ENCODE peak calls at places on chromosomes 7 and 10, in seven cellular contexts. One of them, this sample, is unnamed.

GRCh38 chr7:141242568-141242967 is 168.7 kb downstream of the TMEM178B start:
- DNase-seq in fibroblast of the aortic adventitia: no peak
- DNase-seq in cardiac muscle cell: no peak
- DNase-seq in ovary: no peak
- DNase-seq in heart left ventricle: no peak
- DNase-seq in GM23338: no peak
- DNase-seq in NB4: no peak
- DNase-seq in this sample: no peak

GRCh38 chr7:91632948-91633519 is 247.5 kb downstream of the MTERF1 start:
- DNase-seq in heart left ventricle: no peak
- DNase-seq in cardiac muscle cell: no peak
- DNase-seq in fibroblast of the aortic adventitia: no peak
- DNase-seq in NB4: no peak
- DNase-seq in ovary: no peak
- DNase-seq in GM23338: no peak
- DNase-seq in this sample: no peak

GRCh38 chr10:22335204-22335956 is 9.9 kb upstream of the SPAG6 start:
- DNase-seq in heart left ventricle: peak; percentile 65
- DNase-seq in fibroblast of the aortic adventitia: peak; percentile 56
- DNase-seq in ovary: peak; percentile 31
- DNase-seq in NB4: no peak
- DNase-seq in GM23338: peak; percentile 78
- DNase-seq in cardiac muscle cell: peak; percentile 70
- DNase-seq in this sample: no peak

GRCh38 chr10:79159141-79159619 is 90.4 kb downstream of the ZMIZ1 start:
- DNase-seq in NB4: no peak
- DNase-seq in heart left ventricle: peak; percentile 68
- DNase-seq in GM23338: no peak
- DNase-seq in cardiac muscle cell: peak; percentile 76
- DNase-seq in ovary: no peak
- DNase-seq in fibroblast of the aortic adventitia: peak; percentile 76
- DNase-seq in this sample: no peak

GRCh38 chr7:111026806-111027205 is 64.1 kb upstream of the LRRN3 start:
- DNase-seq in cardiac muscle cell: no peak
- DNase-seq in heart left ventricle: no peak
- DNase-seq in GM23338: no peak
- DNase-seq in ovary: no peak
- DNase-seq in NB4: no peak
- DNase-seq in fibroblast of the aortic adventitia: no peak
- DNase-seq in this sample: no peak

GRCh38 chr10:126226988-126227761 is 161.1 kb downstream of the ADAM12 start:
- DNase-seq in cardiac muscle cell: no peak
- DNase-seq in NB4: no peak
- DNase-seq in heart left ventricle: no peak
- DNase-seq in GM23338: no peak
- DNase-seq in fibroblast of the aortic adventitia: no peak
- DNase-seq in ovary: no peak
- DNase-seq in this sample: no peak

GRCh38 chr10:29146311-29146710 is 142.6 kb upstream of the LYZL1 start:
- DNase-seq in fibroblast of the aortic adventitia: no peak
- DNase-seq in NB4: no peak
- DNase-seq in GM23338: no peak
- DNase-seq in heart left ventricle: no peak
- DNase-seq in cardiac muscle cell: no peak
- DNase-seq in ovary: no peak
- DNase-seq in this sample: no peak

GRCh38 chr7:157466473-157467261 is 129.9 kb downstream of the DNAJB6 start:
- DNase-seq in NB4: no peak
- DNase-seq in GM23338: no peak
- DNase-seq in heart left ventricle: no peak
- DNase-seq in fibroblast of the aortic adventitia: no peak
- DNase-seq in ovary: no peak
- DNase-seq in cardiac muscle cell: no peak
- DNase-seq in this sample: no peak

GRCh38 chr7:74466196-74466813 is 12.6 kb downstream of the GTF2IRD1 start:
- DNase-seq in GM23338: no peak
- DNase-seq in heart left ventricle: no peak
- DNase-seq in NB4: no peak
- DNase-seq in cardiac muscle cell: no peak
- DNase-seq in ovary: no peak
- DNase-seq in fibroblast of the aortic adventitia: no peak
- DNase-seq in this sample: no peak

GRCh38 chr7:55083206-55083605 is 64.4 kb downstream of the EGFR start:
- DNase-seq in ovary: no peak
- DNase-seq in GM23338: no peak
- DNase-seq in cardiac muscle cell: no peak
- DNase-seq in fibroblast of the aortic adventitia: peak; percentile 13
- DNase-seq in NB4: no peak
- DNase-seq in heart left ventricle: no peak
- DNase-seq in this sample: no peak

GRCh38 chr7:55085511-55086412 is 66.9 kb downstream of the EGFR start:
- DNase-seq in NB4: no peak
- DNase-seq in ovary: no peak
- DNase-seq in GM23338: no peak
- DNase-seq in fibroblast of the aortic adventitia: no peak
- DNase-seq in cardiac muscle cell: no peak
- DNase-seq in heart left ventricle: no peak
- DNase-seq in this sample: no peak

GRCh38 chr7:55087521-55087961 is 68.7 kb downstream of the EGFR start:
- DNase-seq in ovary: no peak
- DNase-seq in GM23338: no peak
- DNase-seq in heart left ventricle: no peak
- DNase-seq in NB4: no peak
- DNase-seq in fibroblast of the aortic adventitia: peak; percentile 16
- DNase-seq in cardiac muscle cell: no peak
- DNase-seq in this sample: no peak

GRCh38 chr7:55084307-55084706 is 65.5 kb downstream of the EGFR start:
- DNase-seq in NB4: no peak
- DNase-seq in heart left ventricle: no peak
- DNase-seq in ovary: no peak
- DNase-seq in cardiac muscle cell: no peak
- DNase-seq in GM23338: no peak
- DNase-seq in fibroblast of the aortic adventitia: no peak
- DNase-seq in this sample: no peak

GRCh38 chr7:55086413-55087201 is 67.8 kb downstream of the EGFR start:
- DNase-seq in cardiac muscle cell: peak; percentile 83
- DNase-seq in ovary: no peak
- DNase-seq in fibroblast of the aortic adventitia: peak; percentile 85
- DNase-seq in NB4: peak; percentile 89
- DNase-seq in heart left ventricle: no peak
- DNase-seq in GM23338: no peak
- DNase-seq in this sample: no peak
- TF ChIP-seq CTCF in cardiac muscle cell: no peak
- TF ChIP-seq CTCF in ovary: no peak
- TF ChIP-seq CTCF in fibroblast of the aortic adventitia: peak; percentile 1
- TF ChIP-seq CTCF in NB4: no peak
- TF ChIP-seq CTCF in heart left ventricle: no peak
- TF ChIP-seq CTCF in GM23338: no peak
- TF ChIP-seq CTCF in this sample: no peak

GRCh38 chr7:65749518-65749917 is 123.4 kb upstream of the VKORC1L1 start:
- DNase-seq in GM23338: no peak
- DNase-seq in cardiac muscle cell: no peak
- DNase-seq in fibroblast of the aortic adventitia: no peak
- DNase-seq in heart left ventricle: no peak
- DNase-seq in NB4: peak; percentile 33
- DNase-seq in ovary: no peak
- DNase-seq in this sample: no peak

GRCh38 chr7:65749039-65749438 is 123.8 kb upstream of the VKORC1L1 start:
- DNase-seq in cardiac muscle cell: no peak
- DNase-seq in ovary: no peak
- DNase-seq in GM23338: no peak
- DNase-seq in fibroblast of the aortic adventitia: no peak
- DNase-seq in NB4: no peak
- DNase-seq in heart left ventricle: no peak
- DNase-seq in this sample: no peak

GRCh38 chr7:65746398-65746669 is 126.5 kb upstream of the VKORC1L1 start:
- DNase-seq in heart left ventricle: no peak
- DNase-seq in fibroblast of the aortic adventitia: peak; percentile 72
- DNase-seq in NB4: no peak
- DNase-seq in cardiac muscle cell: peak; percentile 21
- DNase-seq in ovary: no peak
- DNase-seq in GM23338: no peak
- DNase-seq in this sample: no peak

DNA sequence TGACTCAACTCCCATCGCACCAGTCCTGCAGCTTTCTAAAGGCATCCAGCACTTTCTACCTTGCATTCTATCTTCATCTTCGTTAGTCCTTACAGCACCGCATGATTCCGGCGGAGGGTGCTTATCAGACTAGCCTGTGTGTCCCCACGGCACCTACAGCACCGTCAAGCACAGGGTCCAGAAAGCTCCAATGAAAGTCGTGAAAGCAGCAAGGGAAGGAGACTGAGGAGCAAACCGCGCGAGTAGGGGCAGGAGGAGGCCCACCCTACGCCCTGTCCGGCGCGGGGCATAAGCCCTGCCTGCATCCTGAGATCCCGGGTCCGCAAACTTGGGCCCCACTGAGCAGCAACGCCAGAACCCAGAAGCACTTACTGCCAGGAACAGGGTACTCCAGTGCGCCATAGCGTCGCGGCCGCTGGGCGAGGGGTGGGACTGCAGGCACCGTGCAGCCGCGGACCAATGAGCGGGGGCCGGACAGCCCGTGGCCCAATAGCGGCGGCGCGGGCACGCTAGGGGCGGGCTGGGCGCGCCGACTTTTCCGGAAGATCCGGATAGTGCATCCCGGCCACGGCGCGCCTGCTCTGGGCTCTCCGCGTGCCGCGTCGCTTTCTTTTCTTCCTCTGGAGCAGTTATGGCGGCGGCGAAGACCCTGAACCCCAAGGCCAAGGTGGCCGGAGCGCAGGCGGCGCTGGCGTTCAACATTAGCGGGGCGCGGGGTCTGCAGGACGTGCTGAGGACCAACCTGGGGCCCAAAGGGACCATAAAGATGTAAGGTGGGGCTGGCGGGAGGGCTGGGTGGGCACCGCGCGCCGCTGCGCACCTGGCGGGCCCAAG is 122.1 kb upstream of the VKORC1L1 start:
- DNase-seq in ovary: peak; percentile 85
- DNase-seq in GM23338: peak; percentile 96
- DNase-seq in NB4: peak; percentile 98
- DNase-seq in cardiac muscle cell: peak; percentile 91
- DNase-seq in heart left ventricle: peak; percentile 96
- DNase-seq in fibroblast of the aortic adventitia: peak; percentile 80
- DNase-seq in this sample: peak; percentile 83
- TF ChIP-seq CTCF in ovary: no peak
- TF ChIP-seq CTCF in GM23338: no peak
- TF ChIP-seq CTCF in NB4: no peak
- TF ChIP-seq CTCF in cardiac muscle cell: no peak
- TF ChIP-seq CTCF in heart left ventricle: peak; percentile 32
- TF ChIP-seq CTCF in fibroblast of the aortic adventitia: no peak
- TF ChIP-seq CTCF in this sample: peak; percentile 12

GRCh38 chr7:51000956-51001355 is 218.3 kb upstream of the GRB10 start:
- DNase-seq in heart left ventricle: no peak
- DNase-seq in cardiac muscle cell: no peak
- DNase-seq in GM23338: peak; percentile 55
- DNase-seq in NB4: peak; percentile 34
- DNase-seq in ovary: no peak
- DNase-seq in fibroblast of the aortic adventitia: no peak
- DNase-seq in this sample: no peak
- TF ChIP-seq CTCF in heart left ventricle: peak; percentile 19
- TF ChIP-seq CTCF in cardiac muscle cell: no peak
- TF ChIP-seq CTCF in GM23338: peak; percentile 51
- TF ChIP-seq CTCF in NB4: peak; percentile 21
- TF ChIP-seq CTCF in ovary: no peak
- TF ChIP-seq CTCF in fibroblast of the aortic adventitia: no peak
- TF ChIP-seq CTCF in this sample: no peak

GRCh38 chr10:132058111-132058745 is 7.5 kb upstream of the JAKMIP3 start:
- DNase-seq in heart left ventricle: peak; percentile 25
- DNase-seq in ovary: no peak
- DNase-seq in GM23338: no peak
- DNase-seq in fibroblast of the aortic adventitia: no peak
- DNase-seq in cardiac muscle cell: no peak
- DNase-seq in NB4: no peak
- DNase-seq in this sample: no peak
- TF ChIP-seq CTCF in heart left ventricle: no peak
- TF ChIP-seq CTCF in ovary: no peak
- TF ChIP-seq CTCF in GM23338: no peak
- TF ChIP-seq CTCF in fibroblast of the aortic adventitia: no peak
- TF ChIP-seq CTCF in cardiac muscle cell: no peak
- TF ChIP-seq CTCF in NB4: no peak
- TF ChIP-seq CTCF in this sample: no peak